ENCODE peak calls at places on chromosome 16, in seven cellular contexts. One of them, this sample, is unnamed. For H3K4me1, the result is how much of the 10 kb centered on the place peaks cover.

GRCh38 chr16:65106792-65107191 is 15.1 kb downstream of the CDH11 start:
- DNase-seq in psoas muscle: no peak
- DNase-seq in CD4-positive, CD25-positive, alpha-beta regulatory T cell: no peak
- DNase-seq in GM23248: no peak
- DNase-seq in body of pancreas: no peak
- DNase-seq in left ventricle myocardium inferior: no peak
- DNase-seq in tibial artery: no peak
- DNase-seq in this sample: peak

GRCh38 chr16:58499092-58499511 is 841 bp upstream of the NDRG4 start:
- DNase-seq in GM23248: no peak
- DNase-seq in CD4-positive, CD25-positive, alpha-beta regulatory T cell: no peak
- DNase-seq in body of pancreas: no peak
- DNase-seq in tibial artery: no peak
- DNase-seq in left ventricle myocardium inferior: no peak
- DNase-seq in psoas muscle: no peak
- DNase-seq in this sample: no peak

GRCh38 chr16:1119766-1120611 is 23.9 kb upstream of the C1QTNF8 start:
- DNase-seq in body of pancreas: no peak
- DNase-seq in CD4-positive, CD25-positive, alpha-beta regulatory T cell: no peak
- DNase-seq in left ventricle myocardium inferior: no peak
- DNase-seq in GM23248: no peak
- DNase-seq in psoas muscle: no peak
- DNase-seq in tibial artery: no peak
- DNase-seq in this sample: no peak

GRCh38 chr16:745739-746138 is 4.9 kb upstream of the CIAO3 start:
- DNase-seq in tibial artery: no peak
- DNase-seq in GM23248: no peak
- DNase-seq in psoas muscle: no peak
- DNase-seq in left ventricle myocardium inferior: no peak
- DNase-seq in CD4-positive, CD25-positive, alpha-beta regulatory T cell: no peak
- DNase-seq in body of pancreas: peak
- DNase-seq in this sample: no peak

GRCh38 chr16:65070831-65071230 is 51.0 kb downstream of the CDH11 start:
- DNase-seq in psoas muscle: peak
- DNase-seq in GM23248: peak
- DNase-seq in CD4-positive, CD25-positive, alpha-beta regulatory T cell: no peak
- DNase-seq in tibial artery: peak
- DNase-seq in body of pancreas: peak
- DNase-seq in left ventricle myocardium inferior: peak
- DNase-seq in this sample: peak

GRCh38 chr16:61858996-61859395 is 177.2 kb downstream of the CDH8 start:
- DNase-seq in GM23248: peak
- DNase-seq in left ventricle myocardium inferior: no peak
- DNase-seq in CD4-positive, CD25-positive, alpha-beta regulatory T cell: no peak
- DNase-seq in psoas muscle: no peak
- DNase-seq in tibial artery: no peak
- DNase-seq in body of pancreas: no peak
- DNase-seq in this sample: no peak

GRCh38 chr16:29862383-29862883 is 593 bp downstream of the CDIPT start:
- DNase-seq in CD4-positive, CD25-positive, alpha-beta regulatory T cell: no peak
- DNase-seq in tibial artery: no peak
- DNase-seq in left ventricle myocardium inferior: peak
- DNase-seq in psoas muscle: no peak
- DNase-seq in GM23248: peak
- DNase-seq in body of pancreas: peak
- DNase-seq in this sample: no peak

GRCh38 chr16:546909-547770 is 13.1 kb upstream of the PRR35 start:
- DNase-seq in psoas muscle: peak
- DNase-seq in GM23248: peak
- DNase-seq in CD4-positive, CD25-positive, alpha-beta regulatory T cell: peak
- DNase-seq in body of pancreas: peak
- DNase-seq in left ventricle myocardium inferior: peak
- DNase-seq in tibial artery: peak
- DNase-seq in this sample: peak

GRCh38 chr16:4404967-4405696 is 11.3 kb downstream of the CORO7 start:
- DNase-seq in left ventricle myocardium inferior: no peak
- DNase-seq in body of pancreas: no peak
- DNase-seq in CD4-positive, CD25-positive, alpha-beta regulatory T cell: no peak
- DNase-seq in tibial artery: no peak
- DNase-seq in psoas muscle: no peak
- DNase-seq in GM23248: no peak
- DNase-seq in this sample: no peak

GRCh38 chr16:4750896-4751295 is 16.1 kb downstream of the ZNF500 start:
- DNase-seq in left ventricle myocardium inferior: no peak
- DNase-seq in tibial artery: no peak
- DNase-seq in CD4-positive, CD25-positive, alpha-beta regulatory T cell: no peak
- DNase-seq in body of pancreas: no peak
- DNase-seq in psoas muscle: no peak
- DNase-seq in GM23248: no peak
- DNase-seq in this sample: no peak

GRCh38 chr16:30948956-30949654 is at the start of gene ORAI3:
- DNase-seq in GM23248: peak
- DNase-seq in CD4-positive, CD25-positive, alpha-beta regulatory T cell: peak
- DNase-seq in left ventricle myocardium inferior: peak
- DNase-seq in body of pancreas: peak
- DNase-seq in tibial artery: peak
- DNase-seq in psoas muscle: peak
- DNase-seq in this sample: peak

GRCh38 chr16:49455991-49456745 is 82.6 kb downstream of the C16orf78 start:
- DNase-seq in tibial artery: no peak
- DNase-seq in psoas muscle: peak
- DNase-seq in CD4-positive, CD25-positive, alpha-beta regulatory T cell: no peak
- DNase-seq in body of pancreas: no peak
- DNase-seq in left ventricle myocardium inferior: no peak
- DNase-seq in GM23248: no peak
- DNase-seq in this sample: no peak

GRCh38 chr16:70706948-70707465 is 21.2 kb upstream of the MTSS2 start:
- DNase-seq in left ventricle myocardium inferior: no peak
- DNase-seq in GM23248: peak
- DNase-seq in body of pancreas: no peak
- DNase-seq in CD4-positive, CD25-positive, alpha-beta regulatory T cell: no peak
- DNase-seq in psoas muscle: no peak
- DNase-seq in tibial artery: no peak
- DNase-seq in this sample: peak

GRCh38 chr16:20300312-20301097 is 26.8 kb downstream of the GP2 start:
- DNase-seq in tibial artery: peak
- DNase-seq in CD4-positive, CD25-positive, alpha-beta regulatory T cell: no peak
- DNase-seq in left ventricle myocardium inferior: peak
- DNase-seq in body of pancreas: peak
- DNase-seq in GM23248: peak
- DNase-seq in psoas muscle: no peak
- DNase-seq in this sample: peak

GRCh38 chr16:1054660-1055556 is 17.6 kb upstream of the SSTR5 start:
- DNase-seq in GM23248: peak
- DNase-seq in body of pancreas: peak
- DNase-seq in tibial artery: no peak
- DNase-seq in left ventricle myocardium inferior: peak
- DNase-seq in psoas muscle: peak
- DNase-seq in CD4-positive, CD25-positive, alpha-beta regulatory T cell: no peak
- DNase-seq in this sample: peak

GRCh38 chr16:29824589-29825144 is 4.4 kb downstream of the MVP start:
- DNase-seq in left ventricle myocardium inferior: no peak
- DNase-seq in GM23248: peak
- DNase-seq in CD4-positive, CD25-positive, alpha-beta regulatory T cell: no peak
- DNase-seq in body of pancreas: no peak
- DNase-seq in psoas muscle: no peak
- DNase-seq in tibial artery: no peak
- DNase-seq in this sample: peak

GRCh38 chr16:88809068-88809675 is 2.6 kb downstream of the APRT start:
- DNase-seq in GM23248: no peak
- DNase-seq in CD4-positive, CD25-positive, alpha-beta regulatory T cell: no peak
- DNase-seq in body of pancreas: peak
- DNase-seq in psoas muscle: peak
- DNase-seq in tibial artery: no peak
- DNase-seq in left ventricle myocardium inferior: no peak
- DNase-seq in this sample: no peak
- H3K4me1 ChIP-seq in GM23248: under half
- H3K4me1 ChIP-seq in CD4-positive, CD25-positive, alpha-beta regulatory T cell: under half
- H3K4me1 ChIP-seq in body of pancreas: half or more
- H3K4me1 ChIP-seq in psoas muscle: under half
- H3K4me1 ChIP-seq in tibial artery: under half
- H3K4me1 ChIP-seq in left ventricle myocardium inferior: half or more
- H3K4me1 ChIP-seq in this sample: under half

DNA sequence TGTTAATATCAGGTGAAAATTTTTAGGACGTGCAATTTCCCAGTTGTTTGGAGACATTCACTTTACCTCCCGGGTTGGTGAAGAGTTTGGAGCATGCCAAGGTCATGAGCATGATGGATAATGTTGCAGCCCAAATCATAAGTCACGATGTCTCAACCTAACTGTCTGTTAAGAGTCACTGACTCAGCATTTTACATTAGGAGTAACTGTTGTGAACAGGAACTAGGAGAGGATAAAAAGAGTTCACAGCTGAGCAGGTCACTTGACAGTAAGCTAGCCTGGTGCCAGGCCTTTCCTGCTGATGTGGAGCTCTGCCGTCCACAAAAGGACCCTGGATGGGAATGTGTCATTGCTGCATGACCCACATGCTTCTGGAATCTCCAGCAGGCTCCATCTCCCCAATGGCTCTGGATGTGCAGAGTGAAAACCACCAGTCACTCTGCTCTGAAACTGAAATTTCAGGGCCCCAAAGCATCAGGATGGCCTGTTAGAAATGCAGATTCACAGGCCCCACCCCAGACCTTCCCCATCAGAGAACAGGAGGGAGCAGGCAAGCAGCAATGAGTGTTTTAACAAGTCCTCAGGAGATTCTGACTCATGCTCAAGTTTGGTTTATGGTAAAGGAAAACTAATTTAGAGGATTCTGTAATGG is 371.6 kb upstream of the MAF start:
- DNase-seq in tibial artery: no peak
- DNase-seq in psoas muscle: no peak
- DNase-seq in left ventricle myocardium inferior: no peak
- DNase-seq in body of pancreas: no peak
- DNase-seq in GM23248: no peak
- DNase-seq in CD4-positive, CD25-positive, alpha-beta regulatory T cell: no peak
- DNase-seq in this sample: no peak
- H3K27ac ChIP-seq in tibial artery: no peak
- H3K27ac ChIP-seq in psoas muscle: peak
- H3K27ac ChIP-seq in left ventricle myocardium inferior: peak
- H3K27ac ChIP-seq in body of pancreas: no peak
- H3K27ac ChIP-seq in GM23248: no peak
- H3K27ac ChIP-seq in CD4-positive, CD25-positive, alpha-beta regulatory T cell: no peak
- H3K27ac ChIP-seq in this sample: no peak

DNA sequence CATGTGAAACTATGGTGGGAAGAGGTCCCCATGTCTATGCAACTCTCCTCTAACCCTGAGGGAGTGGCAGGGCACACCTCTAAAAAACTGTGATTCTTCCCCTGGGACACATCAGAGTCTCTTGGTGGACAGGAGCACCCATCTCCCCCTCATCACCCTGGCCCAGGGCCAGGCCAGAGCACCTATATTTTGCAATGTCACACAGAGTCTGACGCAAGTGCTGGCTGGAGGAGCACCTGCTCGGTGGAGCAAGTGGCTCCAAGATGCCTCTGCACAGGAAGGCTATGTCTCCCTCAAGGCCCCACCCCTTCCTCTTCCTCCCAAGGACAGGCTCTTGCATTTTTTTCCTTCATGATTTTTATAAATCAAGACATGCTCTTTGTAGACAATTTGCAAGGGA is 13.3 kb downstream of the SNN start:
- DNase-seq in GM23248: no peak
- DNase-seq in psoas muscle: peak
- DNase-seq in left ventricle myocardium inferior: no peak
- DNase-seq in CD4-positive, CD25-positive, alpha-beta regulatory T cell: no peak
- DNase-seq in tibial artery: no peak
- DNase-seq in body of pancreas: no peak
- DNase-seq in this sample: no peak
- H3K4me1 ChIP-seq in GM23248: under half
- H3K4me1 ChIP-seq in psoas muscle: half or more
- H3K4me1 ChIP-seq in left ventricle myocardium inferior: half or more
- H3K4me1 ChIP-seq in CD4-positive, CD25-positive, alpha-beta regulatory T cell: under half
- H3K4me1 ChIP-seq in tibial artery: under half
- H3K4me1 ChIP-seq in body of pancreas: under half
- H3K4me1 ChIP-seq in this sample: under half

GRCh38 chr16:10941127-10941933 is 938 bp downstream of the DEXI start:
- DNase-seq in body of pancreas: no peak
- DNase-seq in left ventricle myocardium inferior: no peak
- DNase-seq in GM23248: no peak
- DNase-seq in psoas muscle: peak
- DNase-seq in tibial artery: no peak
- DNase-seq in CD4-positive, CD25-positive, alpha-beta regulatory T cell: no peak
- DNase-seq in this sample: no peak
- H3K27ac ChIP-seq in body of pancreas: no peak
- H3K27ac ChIP-seq in left ventricle myocardium inferior: peak
- H3K27ac ChIP-seq in GM23248: peak
- H3K27ac ChIP-seq in psoas muscle: peak
- H3K27ac ChIP-seq in tibial artery: peak
- H3K27ac ChIP-seq in CD4-positive, CD25-positive, alpha-beta regulatory T cell: no peak
- H3K27ac ChIP-seq in this sample: peak

GRCh38 chr16:2507052-2507678 is 6.6 kb upstream of the ATP6V0C start:
- DNase-seq in psoas muscle: no peak
- DNase-seq in CD4-positive, CD25-positive, alpha-beta regulatory T cell: no peak
- DNase-seq in GM23248: no peak
- DNase-seq in tibial artery: peak
- DNase-seq in left ventricle myocardium inferior: peak
- DNase-seq in body of pancreas: no peak
- DNase-seq in this sample: no peak

GRCh38 chr16:2511128-2511785 is 2.5 kb upstream of the ATP6V0C start:
- DNase-seq in GM23248: peak
- DNase-seq in CD4-positive, CD25-positive, alpha-beta regulatory T cell: no peak
- DNase-seq in left ventricle myocardium inferior: peak
- DNase-seq in body of pancreas: no peak
- DNase-seq in tibial artery: peak
- DNase-seq in psoas muscle: peak
- DNase-seq in this sample: peak

GRCh38 chr16:2507679-2508064 is 6.1 kb upstream of the ATP6V0C start:
- DNase-seq in CD4-positive, CD25-positive, alpha-beta regulatory T cell: no peak
- DNase-seq in left ventricle myocardium inferior: peak
- DNase-seq in tibial artery: peak
- DNase-seq in psoas muscle: peak
- DNase-seq in body of pancreas: no peak
- DNase-seq in GM23248: no peak
- DNase-seq in this sample: no peak

GRCh38 chr16:2505695-2506094 is 8.1 kb upstream of the ATP6V0C start:
- DNase-seq in CD4-positive, CD25-positive, alpha-beta regulatory T cell: no peak
- DNase-seq in GM23248: no peak
- DNase-seq in psoas muscle: no peak
- DNase-seq in tibial artery: no peak
- DNase-seq in body of pancreas: no peak
- DNase-seq in left ventricle myocardium inferior: no peak
- DNase-seq in this sample: no peak

DNA sequence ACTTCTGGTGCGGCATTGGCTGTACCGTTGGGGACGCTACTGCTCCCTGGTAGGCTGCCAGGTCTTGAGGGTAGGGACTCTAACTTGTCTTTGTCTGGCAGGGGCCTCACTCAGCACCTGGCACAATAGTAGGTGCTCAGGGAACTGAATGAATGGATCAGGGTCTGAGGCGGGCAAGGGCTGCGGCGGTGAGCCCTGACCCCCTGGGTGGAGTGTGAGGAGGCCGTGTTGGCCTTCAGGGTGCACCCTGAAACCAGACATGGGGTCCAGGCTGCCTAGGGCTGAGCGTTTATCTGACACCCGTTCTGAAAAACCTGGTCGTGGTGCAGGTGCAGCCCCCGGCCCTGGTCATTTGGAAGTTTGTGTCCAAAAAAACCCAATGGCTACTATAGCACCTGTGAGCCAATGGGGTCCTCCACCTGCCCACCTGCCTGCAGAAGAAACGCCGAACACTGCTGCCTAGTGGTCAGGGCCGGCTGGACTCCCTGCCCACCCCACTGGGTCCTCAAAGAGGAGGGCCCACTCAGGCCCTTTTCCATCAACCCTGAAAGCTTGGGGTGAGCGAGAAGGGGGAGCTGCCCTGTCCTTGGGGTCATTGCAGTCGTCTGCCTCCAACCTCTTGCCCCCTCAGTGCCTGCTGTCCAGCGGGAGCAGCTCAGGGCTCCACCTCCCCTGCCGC is 4.9 kb upstream of the ATP6V0C start:
- DNase-seq in body of pancreas: no peak
- DNase-seq in CD4-positive, CD25-positive, alpha-beta regulatory T cell: no peak
- DNase-seq in GM23248: no peak
- DNase-seq in psoas muscle: no peak
- DNase-seq in left ventricle myocardium inferior: no peak
- DNase-seq in tibial artery: no peak
- DNase-seq in this sample: no peak
- H3K4me1 ChIP-seq in body of pancreas: under half
- H3K4me1 ChIP-seq in CD4-positive, CD25-positive, alpha-beta regulatory T cell: under half
- H3K4me1 ChIP-seq in GM23248: under half
- H3K4me1 ChIP-seq in psoas muscle: under half
- H3K4me1 ChIP-seq in left ventricle myocardium inferior: under half
- H3K4me1 ChIP-seq in tibial artery: under half
- H3K4me1 ChIP-seq in this sample: under half

This sample was measured in fibroblast of lung.